ENCODE peak calls at places on chromosomes 7 and 10, in nine cellular contexts. One of them, this sample, is unnamed.
A peak's percentile ranks its signal among the peaks of the same experiment; 100 is the strongest.

GRCh38 chr7:16630654-16631053 is 14.9 kb downstream of the ANKMY2 start:
- DNase-seq in fibroblast of lung: no peak
- DNase-seq in GM12878: no peak
- DNase-seq in H1: no peak
- DNase-seq in astrocyte: no peak
- DNase-seq in HepG2: no peak
- DNase-seq in GM23248: no peak
- DNase-seq in hepatocyte: no peak
- DNase-seq in mammary epithelial cell: no peak
- DNase-seq in this sample: no peak

GRCh38 chr10:58672855-58673254 is 160.2 kb downstream of the BICC1 start:
- DNase-seq in hepatocyte: no peak
- DNase-seq in HepG2: no peak
- DNase-seq in GM12878: no peak
- DNase-seq in H1: no peak
- DNase-seq in fibroblast of lung: no peak
- DNase-seq in GM23248: no peak
- DNase-seq in astrocyte: no peak
- DNase-seq in mammary epithelial cell: no peak
- DNase-seq in this sample: no peak

GRCh38 chr10:71480662-71481061 is 83.9 kb downstream of the CDH23 start:
- DNase-seq in HepG2: no peak
- DNase-seq in fibroblast of lung: no peak
- DNase-seq in astrocyte: no peak
- DNase-seq in GM23248: no peak
- DNase-seq in H1: no peak
- DNase-seq in hepatocyte: no peak
- DNase-seq in GM12878: no peak
- DNase-seq in mammary epithelial cell: no peak
- DNase-seq in this sample: no peak

GRCh38 chr10:43939939-43940810 is 291.5 kb upstream of the ZNF32 start:
- DNase-seq in GM23248: no peak
- DNase-seq in H1: no peak
- DNase-seq in astrocyte: no peak
- DNase-seq in HepG2: no peak
- DNase-seq in GM12878: no peak
- DNase-seq in fibroblast of lung: no peak
- DNase-seq in mammary epithelial cell: no peak
- DNase-seq in hepatocyte: peak; percentile 23
- DNase-seq in this sample: no peak

GRCh38 chr7:104123786-104124185 is 84.0 kb downstream of the ORC5 start:
- DNase-seq in fibroblast of lung: peak; percentile 56
- DNase-seq in H1: no peak
- DNase-seq in GM23248: peak; percentile 52
- DNase-seq in GM12878: no peak
- DNase-seq in hepatocyte: no peak
- DNase-seq in HepG2: no peak
- DNase-seq in mammary epithelial cell: peak; percentile 48
- DNase-seq in astrocyte: peak; percentile 41
- DNase-seq in this sample: no peak

GRCh38 chr10:79398642-79399041 is 46.8 kb downstream of the ZCCHC24 start:
- DNase-seq in astrocyte: no peak
- DNase-seq in H1: no peak
- DNase-seq in GM23248: no peak
- DNase-seq in HepG2: no peak
- DNase-seq in GM12878: no peak
- DNase-seq in fibroblast of lung: no peak
- DNase-seq in mammary epithelial cell: no peak
- DNase-seq in hepatocyte: no peak
- DNase-seq in this sample: no peak

GRCh38 chr7:107090452-107090851 is 45.9 kb downstream of the PRKAR2B start:
- DNase-seq in HepG2: no peak
- DNase-seq in GM23248: no peak
- DNase-seq in GM12878: no peak
- DNase-seq in astrocyte: no peak
- DNase-seq in fibroblast of lung: no peak
- DNase-seq in H1: no peak
- DNase-seq in mammary epithelial cell: no peak
- DNase-seq in hepatocyte: no peak
- DNase-seq in this sample: no peak

GRCh38 chr7:99837649-99838361 is 10.0 kb downstream of the CYP3A43 start:
- DNase-seq in GM12878: peak; percentile 36
- DNase-seq in astrocyte: no peak
- DNase-seq in mammary epithelial cell: peak; percentile 16
- DNase-seq in fibroblast of lung: no peak
- DNase-seq in H1: no peak
- DNase-seq in hepatocyte: peak; percentile 40
- DNase-seq in GM23248: peak; percentile 23
- DNase-seq in HepG2: peak; percentile 45
- DNase-seq in this sample: no peak

GRCh38 chr10:28806951-28807759 is 129.8 kb downstream of the BAMBI start:
- DNase-seq in GM23248: no peak
- DNase-seq in H1: no peak
- DNase-seq in astrocyte: no peak
- DNase-seq in HepG2: no peak
- DNase-seq in fibroblast of lung: no peak
- DNase-seq in hepatocyte: no peak
- DNase-seq in mammary epithelial cell: no peak
- DNase-seq in GM12878: no peak
- DNase-seq in this sample: no peak

GRCh38 chr10:70558871-70559810 is 43.4 kb downstream of the PRF1 start:
- DNase-seq in hepatocyte: peak; percentile 75
- DNase-seq in GM23248: peak; percentile 57
- DNase-seq in GM12878: no peak
- DNase-seq in mammary epithelial cell: peak; percentile 42
- DNase-seq in fibroblast of lung: peak; percentile 62
- DNase-seq in H1: peak; percentile 80
- DNase-seq in HepG2: peak; percentile 48
- DNase-seq in astrocyte: peak; percentile 45
- DNase-seq in this sample: peak; percentile 65

GRCh38 chr10:51083280-51083986 is 9.1 kb downstream of the PRKG1 start:
- DNase-seq in hepatocyte: peak; percentile 11
- DNase-seq in GM23248: no peak
- DNase-seq in HepG2: no peak
- DNase-seq in H1: peak; percentile 53
- DNase-seq in astrocyte: no peak
- DNase-seq in fibroblast of lung: no peak
- DNase-seq in GM12878: no peak
- DNase-seq in mammary epithelial cell: no peak
- DNase-seq in this sample: no peak

GRCh38 chr10:62166331-62167154 is 102.1 kb downstream of the RTKN2 start:
- DNase-seq in mammary epithelial cell: no peak
- DNase-seq in GM12878: peak; percentile 54
- DNase-seq in astrocyte: no peak
- DNase-seq in H1: no peak
- DNase-seq in fibroblast of lung: no peak
- DNase-seq in HepG2: no peak
- DNase-seq in GM23248: peak; percentile 82
- DNase-seq in hepatocyte: no peak
- DNase-seq in this sample: no peak

GRCh38 chr7:92934096-92934495 is 97.7 kb upstream of the CDK6 start:
- DNase-seq in HepG2: no peak
- DNase-seq in H1: no peak
- DNase-seq in fibroblast of lung: no peak
- DNase-seq in GM23248: no peak
- DNase-seq in mammary epithelial cell: peak; percentile 63
- DNase-seq in astrocyte: no peak
- DNase-seq in GM12878: no peak
- DNase-seq in hepatocyte: peak; percentile 45
- DNase-seq in this sample: no peak

GRCh38 chr7:131302453-131302852 is 25.2 kb upstream of the MKLN1 start:
- DNase-seq in mammary epithelial cell: no peak
- DNase-seq in hepatocyte: no peak
- DNase-seq in H1: no peak
- DNase-seq in HepG2: no peak
- DNase-seq in fibroblast of lung: peak; percentile 6
- DNase-seq in GM12878: no peak
- DNase-seq in GM23248: no peak
- DNase-seq in astrocyte: no peak
- DNase-seq in this sample: no peak

DNA sequence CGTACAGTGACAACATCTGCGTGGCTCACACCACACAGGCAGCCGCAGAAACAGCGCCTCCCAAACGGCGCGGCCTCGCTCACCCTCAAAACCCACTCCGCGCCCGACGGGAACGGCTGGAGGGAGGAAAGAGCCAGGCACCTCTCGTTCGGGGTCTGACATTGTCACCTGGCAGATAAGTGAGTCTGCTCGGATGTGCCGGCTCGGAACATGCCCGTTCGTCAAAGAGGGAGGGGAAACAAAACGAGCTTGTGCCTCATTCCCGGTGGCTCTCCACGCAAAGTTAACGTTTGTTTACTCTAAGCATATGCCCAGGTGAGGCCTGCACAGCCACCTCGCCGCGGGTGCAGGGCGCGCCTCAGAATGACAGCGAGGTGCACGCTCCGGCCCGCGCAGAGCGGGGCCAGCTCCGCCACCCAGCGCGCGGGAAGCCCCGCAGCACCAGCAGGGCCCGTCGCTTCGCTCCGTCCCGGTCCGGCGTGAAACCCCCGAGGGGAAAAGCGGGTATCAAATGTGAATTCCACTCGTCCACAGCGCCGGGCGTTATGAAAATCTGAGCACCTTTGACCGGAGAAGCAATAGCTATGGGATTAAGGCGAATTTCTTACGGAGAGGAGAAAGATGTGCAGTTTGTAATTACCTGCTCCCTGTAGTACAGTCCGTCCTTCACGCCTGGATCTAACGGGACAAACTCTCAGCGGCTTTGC is 13.1 kb downstream of the CNPY1 start:
- DNase-seq in hepatocyte: no peak
- DNase-seq in HepG2: no peak
- DNase-seq in mammary epithelial cell: no peak
- DNase-seq in astrocyte: no peak
- DNase-seq in fibroblast of lung: no peak
- DNase-seq in GM23248: peak; percentile 25
- DNase-seq in H1: peak; percentile 71
- DNase-seq in GM12878: no peak
- DNase-seq in this sample: no peak
- TF ChIP-seq EZH2 in hepatocyte: peak; percentile 93
- TF ChIP-seq EZH2 in HepG2: peak; percentile 95
- TF ChIP-seq EZH2 in mammary epithelial cell: peak; percentile 95
- TF ChIP-seq EZH2 in astrocyte: peak; percentile 90
- TF ChIP-seq EZH2 in fibroblast of lung: peak; percentile 96
- TF ChIP-seq EZH2 in GM23248: peak; percentile 91
- TF ChIP-seq EZH2 in H1: peak; percentile 90
- TF ChIP-seq EZH2 in GM12878: no peak
- TF ChIP-seq EZH2 in this sample: no peak

GRCh38 chr10:75397571-75397921 is 4.0 kb downstream of the ZNF503 start:
- DNase-seq in fibroblast of lung: peak; percentile 23
- DNase-seq in astrocyte: no peak
- DNase-seq in mammary epithelial cell: peak; percentile 47
- DNase-seq in GM23248: peak; percentile 60
- DNase-seq in HepG2: no peak
- DNase-seq in hepatocyte: no peak
- DNase-seq in GM12878: no peak
- DNase-seq in H1: no peak
- DNase-seq in this sample: no peak
- TF ChIP-seq EZH2 in fibroblast of lung: no peak
- TF ChIP-seq EZH2 in astrocyte: no peak
- TF ChIP-seq EZH2 in mammary epithelial cell: no peak
- TF ChIP-seq EZH2 in GM23248: no peak
- TF ChIP-seq EZH2 in HepG2: no peak
- TF ChIP-seq EZH2 in hepatocyte: no peak
- TF ChIP-seq EZH2 in GM12878: no peak
- TF ChIP-seq EZH2 in H1: no peak
- TF ChIP-seq EZH2 in this sample: no peak

DNA sequence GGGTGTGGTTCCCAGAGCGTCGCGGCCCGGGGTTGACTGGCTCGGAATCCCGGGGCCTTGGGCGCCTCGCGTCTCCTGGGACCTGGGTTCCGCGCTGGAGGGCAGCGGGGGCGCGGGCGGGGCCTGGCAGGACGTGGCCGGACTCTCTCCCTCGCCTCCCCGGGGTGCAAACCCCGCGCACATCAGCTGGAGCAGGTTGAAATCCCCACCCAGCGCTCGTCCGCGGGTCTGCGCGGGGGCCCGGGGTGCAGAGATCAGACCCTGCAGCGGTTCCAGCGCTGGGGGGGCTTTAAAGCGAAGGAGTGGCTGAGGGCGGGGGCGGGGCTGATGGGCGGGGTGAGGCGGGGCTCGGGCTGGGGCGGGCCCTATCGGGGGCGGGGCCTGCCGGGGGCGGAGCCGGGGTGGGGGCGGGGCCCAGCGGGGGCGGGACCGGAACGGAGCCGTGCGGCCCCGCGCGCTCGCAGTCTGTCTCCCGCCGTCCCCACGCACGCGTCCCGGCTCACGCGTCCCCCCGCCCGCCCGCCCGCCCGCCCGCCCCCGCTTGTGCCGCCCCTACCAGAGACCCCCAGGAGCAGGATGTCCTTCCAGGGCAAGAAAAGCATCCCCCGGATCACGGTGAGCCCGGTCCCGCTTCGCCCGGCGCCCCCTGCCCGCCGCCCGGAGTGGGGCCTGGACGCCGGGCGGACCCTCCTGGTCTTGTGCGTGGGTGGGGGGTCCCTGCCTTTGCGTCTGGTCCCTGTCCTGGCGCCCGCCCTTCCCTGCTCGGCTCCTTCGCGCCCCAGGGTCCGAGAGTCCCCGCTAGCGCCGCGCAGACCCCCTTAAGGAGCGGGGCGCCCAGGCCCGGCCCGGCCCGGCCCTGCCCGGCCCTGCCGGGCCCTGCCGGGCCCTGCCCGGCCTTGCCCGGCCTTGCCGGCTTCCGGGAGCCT is at the start of gene DPYSL4:
- DNase-seq in mammary epithelial cell: no peak
- DNase-seq in GM12878: no peak
- DNase-seq in astrocyte: no peak
- DNase-seq in HepG2: no peak
- DNase-seq in hepatocyte: peak; percentile 56
- DNase-seq in GM23248: peak; percentile 53
- DNase-seq in H1: peak; percentile 76
- DNase-seq in fibroblast of lung: peak; percentile 9
- DNase-seq in this sample: no peak
- TF ChIP-seq EZH2 in mammary epithelial cell: no peak
- TF ChIP-seq EZH2 in GM12878: no peak
- TF ChIP-seq EZH2 in astrocyte: no peak
- TF ChIP-seq EZH2 in HepG2: no peak
- TF ChIP-seq EZH2 in hepatocyte: peak; percentile 62
- TF ChIP-seq EZH2 in GM23248: no peak
- TF ChIP-seq EZH2 in H1: peak; percentile 27
- TF ChIP-seq EZH2 in fibroblast of lung: peak; percentile 11
- TF ChIP-seq EZH2 in this sample: no peak

DNA sequence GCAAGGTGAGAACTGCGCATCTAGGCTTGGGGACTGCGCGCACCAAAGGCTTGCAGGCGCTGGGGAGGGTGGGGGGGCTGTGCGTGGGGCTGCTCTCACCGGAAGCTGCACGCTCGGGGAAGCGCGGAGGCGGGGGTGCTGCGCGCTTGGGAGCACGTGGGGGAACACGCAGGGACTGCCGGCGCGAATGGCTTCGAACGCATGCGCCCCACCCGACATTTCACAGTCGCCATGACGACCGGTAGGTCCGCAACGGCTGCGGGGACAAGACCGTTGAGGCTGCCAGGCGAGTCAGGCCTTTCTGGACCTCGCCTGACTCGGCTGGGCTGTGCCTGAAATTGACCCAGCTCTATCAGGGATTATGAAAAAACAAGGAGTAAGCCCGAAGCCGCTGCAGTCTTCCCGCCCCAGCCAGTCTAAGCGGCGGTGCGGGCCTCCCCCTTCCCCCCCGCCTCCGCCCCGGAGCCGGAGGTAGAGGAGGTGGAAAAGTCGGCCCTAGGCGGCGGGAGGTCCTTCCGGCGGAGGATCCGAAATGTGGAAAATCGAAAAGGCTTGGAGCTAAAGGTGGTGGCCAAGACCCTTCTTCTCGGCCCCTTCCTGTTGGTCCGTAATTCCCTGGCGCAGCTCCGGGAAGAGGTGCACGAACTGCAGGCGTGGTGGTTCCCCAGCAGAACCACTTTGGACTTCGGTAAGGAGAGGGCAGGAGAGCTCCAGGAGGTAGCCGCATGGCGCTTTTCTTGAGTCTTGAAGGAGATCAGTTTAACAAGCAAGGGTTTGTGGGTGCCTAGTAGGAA is 34.9 kb upstream of the STEAP1 start:
- DNase-seq in GM12878: no peak
- DNase-seq in HepG2: no peak
- DNase-seq in hepatocyte: peak; percentile 11
- DNase-seq in H1: peak; percentile 73
- DNase-seq in astrocyte: peak; percentile 5
- DNase-seq in fibroblast of lung: peak; percentile 21
- DNase-seq in GM23248: peak; percentile 44
- DNase-seq in mammary epithelial cell: peak; percentile 10
- DNase-seq in this sample: no peak
- TF ChIP-seq EZH2 in GM12878: no peak
- TF ChIP-seq EZH2 in HepG2: no peak
- TF ChIP-seq EZH2 in hepatocyte: no peak
- TF ChIP-seq EZH2 in H1: no peak
- TF ChIP-seq EZH2 in astrocyte: peak; percentile 2
- TF ChIP-seq EZH2 in fibroblast of lung: no peak
- TF ChIP-seq EZH2 in GM23248: no peak
- TF ChIP-seq EZH2 in mammary epithelial cell: peak; percentile 87
- TF ChIP-seq EZH2 in this sample: no peak

This sample was measured in HCT116.